ENCODE peak calls at places on chromosomes 16 and 17, in six cellular contexts. One of them, this sample, is unnamed.

GRCh38 chr17:10827898-10828552 is 9.9 kb downstream of the PIRT start:
- DNase-seq in breast epithelium: no peak
- DNase-seq in stomach: no peak
- DNase-seq in prostate gland: no peak
- DNase-seq in GM12878: no peak
- DNase-seq in esophagus muscularis mucosa: no peak
- DNase-seq in this sample: no peak

GRCh38 chr16:1823821-1824220 is 2.8 kb downstream of the HAGH start:
- DNase-seq in breast epithelium: no peak
- DNase-seq in esophagus muscularis mucosa: no peak
- DNase-seq in stomach: peak; percentile 55
- DNase-seq in GM12878: no peak
- DNase-seq in prostate gland: no peak
- DNase-seq in this sample: no peak

GRCh38 chr17:1491406-1492248 is 859 bp downstream of the MYO1C start:
- DNase-seq in breast epithelium: no peak
- DNase-seq in stomach: peak; percentile 78
- DNase-seq in prostate gland: no peak
- DNase-seq in esophagus muscularis mucosa: no peak
- DNase-seq in GM12878: no peak
- DNase-seq in this sample: no peak

GRCh38 chr16:1401061-1401757 is 13.3 kb downstream of the UNKL start:
- DNase-seq in prostate gland: no peak
- DNase-seq in GM12878: no peak
- DNase-seq in breast epithelium: no peak
- DNase-seq in esophagus muscularis mucosa: no peak
- DNase-seq in stomach: no peak
- DNase-seq in this sample: no peak

GRCh38 chr17:31279401-31279800 is 17.6 kb downstream of the OMG start:
- DNase-seq in esophagus muscularis mucosa: no peak
- DNase-seq in stomach: no peak
- DNase-seq in prostate gland: no peak
- DNase-seq in GM12878: no peak
- DNase-seq in breast epithelium: no peak
- DNase-seq in this sample: no peak

GRCh38 chr16:50011707-50012106 is 13.3 kb upstream of the CNEP1R1 start:
- DNase-seq in breast epithelium: no peak
- DNase-seq in stomach: no peak
- DNase-seq in prostate gland: no peak
- DNase-seq in GM12878: no peak
- DNase-seq in esophagus muscularis mucosa: no peak
- DNase-seq in this sample: no peak

GRCh38 chr16:23435500-23435899 is 17.5 kb downstream of the COG7 start:
- DNase-seq in GM12878: peak; percentile 15
- DNase-seq in prostate gland: peak; percentile 63
- DNase-seq in esophagus muscularis mucosa: no peak
- DNase-seq in stomach: peak; percentile 68
- DNase-seq in breast epithelium: no peak
- DNase-seq in this sample: no peak

GRCh38 chr16:2090819-2091721 is 43.3 kb downstream of the TSC2 start:
- DNase-seq in prostate gland: peak; percentile 81
- DNase-seq in esophagus muscularis mucosa: no peak
- DNase-seq in stomach: peak; percentile 94
- DNase-seq in GM12878: no peak
- DNase-seq in breast epithelium: peak; percentile 66
- DNase-seq in this sample: no peak

GRCh38 chr17:73524941-73525679 is 119.1 kb downstream of the SDK2 start:
- DNase-seq in prostate gland: no peak
- DNase-seq in GM12878: no peak
- DNase-seq in esophagus muscularis mucosa: no peak
- DNase-seq in breast epithelium: no peak
- DNase-seq in stomach: no peak
- DNase-seq in this sample: no peak

GRCh38 chr16:21565816-21566669 is 33.3 kb upstream of the METTL9 start:
- DNase-seq in esophagus muscularis mucosa: no peak
- DNase-seq in stomach: peak; percentile 23
- DNase-seq in GM12878: no peak
- DNase-seq in prostate gland: no peak
- DNase-seq in breast epithelium: peak; percentile 24
- DNase-seq in this sample: no peak

GRCh38 chr16:11603331-11603750 is 16.6 kb upstream of the LITAF start:
- DNase-seq in stomach: no peak
- DNase-seq in GM12878: no peak
- DNase-seq in prostate gland: no peak
- DNase-seq in esophagus muscularis mucosa: no peak
- DNase-seq in breast epithelium: no peak
- DNase-seq in this sample: no peak

GRCh38 chr17:28363186-28363585 is 1.8 kb downstream of the SEBOX start:
- DNase-seq in esophagus muscularis mucosa: no peak
- DNase-seq in GM12878: no peak
- DNase-seq in breast epithelium: no peak
- DNase-seq in stomach: no peak
- DNase-seq in prostate gland: no peak
- DNase-seq in this sample: no peak

GRCh38 chr16:56421313-56421712 is 4.0 kb downstream of the AMFR start:
- DNase-seq in stomach: no peak
- DNase-seq in breast epithelium: no peak
- DNase-seq in GM12878: peak; percentile 44
- DNase-seq in prostate gland: no peak
- DNase-seq in esophagus muscularis mucosa: no peak
- DNase-seq in this sample: no peak

GRCh38 chr17:76570877-76571471 is 14.7 kb downstream of the ST6GALNAC2 start:
- DNase-seq in esophagus muscularis mucosa: no peak
- DNase-seq in prostate gland: no peak
- DNase-seq in breast epithelium: no peak
- DNase-seq in stomach: no peak
- DNase-seq in GM12878: no peak
- DNase-seq in this sample: no peak

GRCh38 chr17:48253976-48254375 is 146.4 kb downstream of the SNX11 start:
- DNase-seq in prostate gland: no peak
- DNase-seq in breast epithelium: no peak
- DNase-seq in GM12878: no peak
- DNase-seq in esophagus muscularis mucosa: no peak
- DNase-seq in stomach: no peak
- DNase-seq in this sample: no peak

GRCh38 chr17:8140413-8141029 is 11.7 kb downstream of the PER1 start:
- DNase-seq in breast epithelium: no peak
- DNase-seq in prostate gland: no peak
- DNase-seq in esophagus muscularis mucosa: no peak
- DNase-seq in GM12878: no peak
- DNase-seq in stomach: no peak
- DNase-seq in this sample: no peak

GRCh38 chr16:10100829-10101228 is 81.4 kb downstream of the GRIN2A start:
- DNase-seq in prostate gland: no peak
- DNase-seq in GM12878: no peak
- DNase-seq in stomach: no peak
- DNase-seq in breast epithelium: no peak
- DNase-seq in esophagus muscularis mucosa: no peak
- DNase-seq in this sample: no peak

GRCh38 chr16:56848955-56849689 is 15.9 kb upstream of the SLC12A3 start:
- DNase-seq in breast epithelium: no peak
- DNase-seq in stomach: no peak
- DNase-seq in esophagus muscularis mucosa: no peak
- DNase-seq in GM12878: no peak
- DNase-seq in prostate gland: no peak
- DNase-seq in this sample: no peak

GRCh38 chr16:85301171-85301690 is 189.0 kb upstream of the CIBAR2 start:
- DNase-seq in esophagus muscularis mucosa: no peak
- DNase-seq in prostate gland: no peak
- DNase-seq in GM12878: no peak
- DNase-seq in breast epithelium: no peak
- DNase-seq in stomach: peak; percentile 82
- DNase-seq in this sample: no peak

GRCh38 chr17:76382803-76383644 is 1.4 kb upstream of the SPHK1 start:
- DNase-seq in GM12878: no peak
- DNase-seq in prostate gland: peak; percentile 69
- DNase-seq in esophagus muscularis mucosa: no peak
- DNase-seq in stomach: peak; percentile 50
- DNase-seq in breast epithelium: no peak
- DNase-seq in this sample: no peak

GRCh38 chr16:49092704-49093103 is 188.9 kb downstream of the CBLN1 start:
- DNase-seq in stomach: no peak
- DNase-seq in GM12878: no peak
- DNase-seq in esophagus muscularis mucosa: peak; percentile 77
- DNase-seq in breast epithelium: no peak
- DNase-seq in prostate gland: no peak
- DNase-seq in this sample: no peak

GRCh38 chr17:41013181-41013580 is 4.3 kb upstream of the KRTAP3-1 start:
- DNase-seq in GM12878: no peak
- DNase-seq in breast epithelium: no peak
- DNase-seq in esophagus muscularis mucosa: no peak
- DNase-seq in stomach: no peak
- DNase-seq in prostate gland: no peak
- DNase-seq in this sample: no peak

GRCh38 chr17:57699751-57700186 is 45.3 kb downstream of the CCDC182 start:
- DNase-seq in breast epithelium: no peak
- DNase-seq in esophagus muscularis mucosa: peak; percentile 81
- DNase-seq in GM12878: no peak
- DNase-seq in stomach: no peak
- DNase-seq in prostate gland: no peak
- DNase-seq in this sample: no peak

GRCh38 chr17:63940584-63940983 is 8.5 kb upstream of the CD79B start:
- DNase-seq in breast epithelium: no peak
- DNase-seq in stomach: no peak
- DNase-seq in GM12878: no peak
- DNase-seq in prostate gland: no peak
- DNase-seq in esophagus muscularis mucosa: no peak
- DNase-seq in this sample: no peak

GRCh38 chr17:63942309-63942985 is 10.3 kb upstream of the CD79B start:
- DNase-seq in breast epithelium: no peak
- DNase-seq in GM12878: no peak
- DNase-seq in stomach: no peak
- DNase-seq in prostate gland: no peak
- DNase-seq in esophagus muscularis mucosa: no peak
- DNase-seq in this sample: no peak

GRCh38 chr17:63939884-63940283 is 7.8 kb upstream of the CD79B start:
- DNase-seq in GM12878: no peak
- DNase-seq in breast epithelium: no peak
- DNase-seq in prostate gland: no peak
- DNase-seq in esophagus muscularis mucosa: no peak
- DNase-seq in stomach: no peak
- DNase-seq in this sample: no peak

GRCh38 chr17:63941162-63941561 is 9.0 kb upstream of the CD79B start:
- DNase-seq in breast epithelium: no peak
- DNase-seq in stomach: no peak
- DNase-seq in esophagus muscularis mucosa: no peak
- DNase-seq in GM12878: no peak
- DNase-seq in prostate gland: no peak
- DNase-seq in this sample: no peak

DNA sequence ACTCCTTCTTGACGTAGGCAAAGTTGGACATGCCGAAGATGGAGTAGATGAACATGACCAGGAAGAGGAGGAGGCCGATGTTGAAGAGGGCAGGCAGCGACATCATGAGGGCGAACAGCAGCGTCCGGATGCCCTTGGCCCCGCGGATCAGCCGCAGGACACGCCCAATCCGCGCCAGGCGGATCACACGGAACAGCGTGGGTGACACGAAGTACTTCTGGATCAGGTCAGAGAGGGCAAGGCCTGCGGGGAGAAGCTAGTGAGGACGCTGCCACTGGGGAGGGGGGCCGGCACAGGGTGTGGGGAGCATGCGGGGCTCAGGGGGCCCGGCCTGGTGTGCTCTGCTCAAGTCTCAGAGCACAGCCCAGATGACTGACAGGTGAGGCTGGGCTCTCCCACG is 9.6 kb upstream of the CD79B start:
- DNase-seq in GM12878: no peak
- DNase-seq in stomach: no peak
- DNase-seq in esophagus muscularis mucosa: no peak
- DNase-seq in breast epithelium: no peak
- DNase-seq in prostate gland: no peak
- DNase-seq in this sample: no peak
- TF ChIP-seq POLR2AphosphoS5 in GM12878: no peak
- TF ChIP-seq POLR2AphosphoS5 in stomach: no peak
- TF ChIP-seq POLR2AphosphoS5 in esophagus muscularis mucosa: no peak
- TF ChIP-seq POLR2AphosphoS5 in breast epithelium: no peak
- TF ChIP-seq POLR2AphosphoS5 in prostate gland: no peak
- TF ChIP-seq POLR2AphosphoS5 in this sample: no peak

GRCh38 chr16:67949645-67950044 is 5.7 kb upstream of the LCAT start:
- DNase-seq in breast epithelium: no peak
- DNase-seq in esophagus muscularis mucosa: no peak
- DNase-seq in stomach: no peak
- DNase-seq in GM12878: no peak
- DNase-seq in prostate gland: no peak
- DNase-seq in this sample: no peak
- TF ChIP-seq POLR2AphosphoS5 in breast epithelium: no peak
- TF ChIP-seq POLR2AphosphoS5 in esophagus muscularis mucosa: no peak
- TF ChIP-seq POLR2AphosphoS5 in stomach: no peak
- TF ChIP-seq POLR2AphosphoS5 in GM12878: no peak
- TF ChIP-seq POLR2AphosphoS5 in prostate gland: no peak
- TF ChIP-seq POLR2AphosphoS5 in this sample: no peak

DNA sequence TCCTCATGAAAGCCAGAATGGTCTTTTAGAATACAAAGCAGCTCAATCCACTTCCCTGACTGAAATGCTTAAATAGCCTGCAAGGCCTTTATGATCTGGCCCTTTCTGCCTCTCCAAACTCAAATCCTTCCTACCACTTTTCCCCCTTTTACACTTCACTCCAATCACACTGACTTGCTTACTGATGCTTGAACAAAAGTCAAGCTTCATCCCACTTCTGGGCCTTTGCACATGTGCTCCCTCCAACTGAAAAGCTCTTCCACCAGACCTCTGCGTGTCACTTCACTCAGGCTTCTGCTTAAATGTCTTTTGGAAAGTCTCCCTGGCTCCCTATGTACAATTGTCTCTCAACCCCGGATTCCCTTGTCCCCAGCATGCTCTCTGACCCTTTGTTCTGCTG is 13.3 kb upstream of the TERB1 start:
- DNase-seq in GM12878: no peak
- DNase-seq in stomach: no peak
- DNase-seq in breast epithelium: no peak
- DNase-seq in prostate gland: no peak
- DNase-seq in esophagus muscularis mucosa: no peak
- DNase-seq in this sample: no peak
- TF ChIP-seq POLR2AphosphoS5 in GM12878: peak; percentile 39
- TF ChIP-seq POLR2AphosphoS5 in stomach: no peak
- TF ChIP-seq POLR2AphosphoS5 in breast epithelium: no peak
- TF ChIP-seq POLR2AphosphoS5 in prostate gland: no peak
- TF ChIP-seq POLR2AphosphoS5 in esophagus muscularis mucosa: no peak
- TF ChIP-seq POLR2AphosphoS5 in this sample: no peak

DNA sequence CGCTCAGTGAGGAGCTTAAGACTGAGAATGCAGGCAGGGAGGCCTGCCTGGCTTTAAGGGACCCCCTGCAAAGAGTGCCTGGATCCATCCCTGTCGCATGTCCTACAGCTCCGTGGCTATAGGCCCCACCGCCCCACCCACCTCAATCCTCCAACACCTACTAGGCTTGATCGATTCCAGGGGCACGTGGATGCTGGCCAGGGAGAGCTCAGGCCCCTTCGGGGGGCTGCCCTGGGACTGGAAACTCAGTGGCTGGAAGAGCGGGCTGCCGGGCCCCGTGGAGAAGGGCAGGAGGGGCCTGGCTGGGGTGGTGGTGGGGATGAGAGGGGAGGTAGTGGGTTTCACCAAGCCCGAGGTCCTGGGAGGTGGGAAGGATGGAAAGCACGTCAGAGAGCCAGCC is 22.2 kb downstream of the GGA3 start:
- DNase-seq in GM12878: no peak
- DNase-seq in esophagus muscularis mucosa: no peak
- DNase-seq in prostate gland: no peak
- DNase-seq in stomach: no peak
- DNase-seq in breast epithelium: no peak
- DNase-seq in this sample: no peak
- TF ChIP-seq POLR2AphosphoS5 in GM12878: no peak
- TF ChIP-seq POLR2AphosphoS5 in esophagus muscularis mucosa: no peak
- TF ChIP-seq POLR2AphosphoS5 in prostate gland: no peak
- TF ChIP-seq POLR2AphosphoS5 in stomach: no peak
- TF ChIP-seq POLR2AphosphoS5 in breast epithelium: no peak
- TF ChIP-seq POLR2AphosphoS5 in this sample: no peak

This sample was measured in Panc1.